ENCODE peak calls at places on chromosomes 3 and 15, in six cellular contexts. M is cardiac muscle cell, V is transverse colon, T is fibroblast of mammary gland, G is heart right ventricle, I is prostate gland. D is an unnamed sample.

GRCh38 chr3:102905826-102906225 is 471.0 kb downstream of the ZPLD1 start:
- DNase-seq in V (no peak), M (no peak), I (no peak), G (no peak), T (no peak), D (no peak)

GRCh38 chr3:134312873-134313838 is 61.1 kb downstream of the AMOTL2 start:
- DNase-seq in M (peak), I (peak), V (peak), T (peak), G (peak), D (no peak)

GRCh38 chr15:37112963-37113362 is 12.6 kb upstream of the MEIS2 start:
- DNase-seq in M (no peak), G (no peak), I (no peak), T (no peak), V (no peak), D (no peak)

GRCh38 chr3:32453346-32453745 is 49.3 kb downstream of the CMTM6 start:
- DNase-seq in M (no peak), T (peak), I (no peak), G (no peak), V (no peak), D (no peak)

GRCh38 chr15:50046868-50047267 is 72.2 kb downstream of the ATP8B4 start:
- DNase-seq in G (no peak), V (no peak), T (no peak), I (no peak), M (no peak), D (no peak)

GRCh38 chr15:31497838-31498237 is 171.2 kb downstream of the KLF13 start:
- DNase-seq in T (no peak), I (no peak), V (no peak), G (no peak), M (no peak), D (no peak)

GRCh38 chr3:138220242-138220641 is 33.1 kb downstream of the ARMC8 start:
- DNase-seq in G (no peak), M (no peak), I (no peak), T (no peak), V (no peak), D (no peak)

GRCh38 chr3:143586565-143586964 is 261.7 kb downstream of the SLC9A9 start:
- DNase-seq in T (peak), M (no peak), I (peak), G (no peak), V (no peak), D (peak)

GRCh38 chr3:117059054-117059989 is 349.7 kb downstream of the TUSC7 start:
- DNase-seq in V (no peak), I (no peak), T (peak), M (peak), G (no peak), D (peak)

GRCh38 chr3:193207874-193208273 is 33.1 kb upstream of the PLAAT1 start:
- DNase-seq in V (no peak), I (no peak), M (no peak), G (no peak), T (no peak), D (no peak)

GRCh38 chr15:64596701-64597468 is 136.5 kb downstream of the ZNF609 start:
- DNase-seq in T (peak), M (peak), V (no peak), G (no peak), I (no peak), D (no peak)

GRCh38 chr3:143068059-143068458 is 51.5 kb upstream of the CHST2 start:
- DNase-seq in I (no peak), T (no peak), M (no peak), G (no peak), V (no peak), D (no peak)

GRCh38 chr3:61927332-61927731 is 366.0 kb downstream of the PTPRG start:
- DNase-seq in V (peak), I (no peak), G (peak), T (peak), M (no peak), D (no peak)

GRCh38 chr3:64685331-64685799 is 2.4 kb downstream of the ADAMTS9 start:
- DNase-seq in V (peak), G (peak), I (peak), M (no peak), T (peak), D (no peak)
- H3K4me3 ChIP-seq in V (peak), G (peak), I (peak), M (peak), T (peak), D (peak)

DNA sequence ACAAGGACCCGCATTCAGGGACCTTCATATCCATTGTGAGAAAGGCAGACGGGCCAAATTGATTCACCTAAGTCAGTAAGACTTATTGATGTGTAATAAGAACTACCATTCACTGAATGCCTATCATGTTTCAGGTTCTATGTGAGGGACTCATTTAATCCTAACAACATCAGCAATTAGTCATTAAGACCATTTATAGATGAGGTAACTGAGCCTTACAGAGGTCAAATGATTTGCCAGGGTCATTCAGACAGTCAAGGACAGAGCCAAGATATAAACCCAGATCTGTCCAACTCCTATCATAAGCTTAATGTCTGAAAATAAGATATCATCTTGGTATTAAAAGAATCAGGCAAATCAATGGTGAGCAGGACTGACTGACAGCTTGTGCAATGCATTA is 453.8 kb downstream of the MAGI1 start:
- DNase-seq in G (no peak), I (no peak), T (no peak), V (no peak), M (no peak), D (no peak)
- TF ChIP-seq CTCF in G (no peak), I (no peak), T (no peak), V (no peak), M (no peak), D (no peak)

GRCh38 chr3:49930241-49930690 is 655 bp upstream of the MON1A start:
- DNase-seq in V (no peak), M (no peak), I (no peak), T (no peak), G (no peak), D (no peak)
- H3K4me3 ChIP-seq in V (peak), M (peak), I (peak), T (peak), G (peak), D (peak)

GRCh38 chr3:182608876-182609275 is 184.4 kb upstream of the ATP11B start:
- DNase-seq in G (no peak), M (no peak), I (no peak), T (no peak), V (no peak), D (no peak)

GRCh38 chr3:182606905-182607504 is 186.3 kb upstream of the ATP11B start:
- DNase-seq in T (no peak), G (no peak), M (no peak), I (no peak), V (no peak), D (no peak)

GRCh38 chr3:182601597-182601996 is 191.7 kb upstream of the ATP11B start:
- DNase-seq in V (no peak), G (no peak), T (no peak), I (no peak), M (no peak), D (no peak)

GRCh38 chr3:182605882-182606611 is 187.3 kb upstream of the ATP11B start:
- DNase-seq in I (peak), V (no peak), M (no peak), T (no peak), G (no peak), D (peak)

DNA sequence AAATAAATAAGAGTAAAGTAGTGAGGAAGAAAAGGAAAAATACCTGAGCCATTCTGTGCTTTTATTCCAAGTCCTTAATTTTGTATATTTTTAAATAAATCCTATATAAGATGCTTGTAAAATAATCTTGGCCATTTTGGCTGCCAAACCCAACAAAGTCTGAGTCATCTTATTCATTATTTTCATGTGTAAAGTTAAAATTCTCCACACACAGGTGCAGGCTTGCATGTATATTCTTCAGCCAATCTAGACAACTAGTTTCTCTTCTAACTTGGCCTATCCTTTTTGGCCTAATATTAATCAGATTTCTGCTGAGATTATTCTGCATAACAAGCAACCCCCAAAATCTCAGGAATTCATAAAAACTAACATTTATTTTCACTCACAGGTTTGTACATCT is 189.8 kb upstream of the ATP11B start:
- DNase-seq in M (no peak), V (no peak), G (no peak), I (no peak), T (no peak), D (no peak)
- TF ChIP-seq CTCF in M (no peak), V (no peak), G (no peak), I (no peak), T (no peak), D (no peak)

DNA sequence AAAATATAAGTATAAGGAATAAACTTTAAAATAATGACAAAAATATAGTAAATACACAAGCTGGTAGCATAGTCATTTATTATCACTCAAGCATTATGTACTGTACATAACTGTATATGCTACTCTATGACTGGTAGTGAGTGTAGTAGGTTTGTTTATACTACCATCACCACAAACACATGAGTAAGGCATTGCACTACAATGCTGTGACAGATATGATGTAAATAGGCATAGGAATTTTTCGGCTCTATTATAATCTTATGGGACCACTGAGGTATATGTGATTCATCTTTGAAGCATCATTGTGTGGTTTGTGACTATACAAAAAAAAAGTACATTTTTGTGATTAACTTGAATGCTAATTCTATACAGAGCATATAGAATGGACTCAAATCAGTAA is 35.3 kb upstream of the FBN1 start:
- DNase-seq in T (peak), G (no peak), V (no peak), M (no peak), I (no peak), D (no peak)
- H3K4me3 ChIP-seq in T (no peak), G (no peak), V (no peak), M (no peak), I (no peak), D (no peak)

GRCh38 chr3:37599186-37599585 is 262.5 kb upstream of the CTDSPL start:
- DNase-seq in M (no peak), V (no peak), T (no peak), G (peak), I (no peak), D (no peak)

GRCh38 chr3:37603722-37604121 is 258.0 kb upstream of the CTDSPL start:
- DNase-seq in I (no peak), M (no peak), V (no peak), T (no peak), G (no peak), D (no peak)

GRCh38 chr3:37599779-37600178 is 261.9 kb upstream of the CTDSPL start:
- DNase-seq in V (no peak), G (no peak), M (no peak), I (no peak), T (no peak), D (no peak)

GRCh38 chr3:37604336-37604833 is 257.3 kb upstream of the CTDSPL start:
- DNase-seq in G (no peak), V (no peak), M (no peak), T (peak), I (no peak), D (no peak)

DNA sequence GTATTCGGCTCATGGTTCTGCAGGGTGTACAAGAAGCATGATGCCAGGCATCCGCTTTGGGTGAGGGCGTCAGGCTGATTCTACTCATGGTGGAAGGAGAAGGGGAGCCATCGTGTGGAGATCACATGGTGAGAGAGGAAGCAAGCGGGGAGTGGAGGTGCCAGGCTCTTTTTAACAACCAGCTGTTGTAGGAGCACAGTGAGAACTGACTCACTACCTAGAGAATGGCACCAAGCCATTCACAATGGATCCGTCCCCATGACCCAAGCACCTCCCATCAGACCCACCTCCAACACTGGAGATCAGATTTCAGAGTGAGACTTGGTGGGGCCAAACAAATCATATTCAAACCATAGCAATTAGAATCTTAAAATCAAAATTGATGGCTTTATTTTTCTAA is 259.8 kb upstream of the CTDSPL start:
- DNase-seq in T (peak), G (no peak), M (no peak), I (peak), V (no peak), D (no peak)
- TF ChIP-seq CTCF in T (no peak), G (no peak), M (no peak), I (no peak), V (no peak), D (peak)

D was measured in LNCaP clone FGC.